ENCODE peak calls at places on chromosomes 7 and 10, in five cellular contexts. W is ascending aorta, O is mammary epithelial cell, G is left ventricle myocardium inferior, B is brain microvascular endothelial cell. X is an unnamed sample.
A peak's percentile ranks its signal among the peaks of the same experiment; 100 is the strongest.

GRCh38 chr10:49034925-49035324 is 80.4 kb downstream of the VSTM4 start:
- DNase-seq in W (no peak), O (no peak), G (no peak), B (no peak), X (no peak)

GRCh38 chr7:113320419-113320818 is 202.1 kb upstream of the SMIM30 start:
- DNase-seq in W (no peak), O (no peak), G (no peak), B (no peak), X (no peak)

GRCh38 chr7:45973725-45974532 is 52.9 kb upstream of the IGFBP3 start:
- DNase-seq in W (no peak), O (peak; percentile 55), G (no peak), B (no peak), X (peak; percentile 8)

GRCh38 chr7:105487559-105488218 is 34.4 kb downstream of the PUS7 start:
- DNase-seq in W (no peak), O (peak; percentile 41), G (no peak), B (peak; percentile 87), X (peak; percentile 32)

GRCh38 chr7:1729183-1729582 is 59.1 kb downstream of the ELFN1 start:
- DNase-seq in W (no peak), O (no peak), G (no peak), B (no peak), X (no peak)

GRCh38 chr10:131519723-131520122 is 208.2 kb upstream of the TCERG1L start:
- DNase-seq in W (no peak), O (no peak), G (no peak), B (no peak), X (no peak)

GRCh38 chr7:36684951-36685350 is 39.3 kb downstream of the AOAH start:
- DNase-seq in W (no peak), O (no peak), G (no peak), B (no peak), X (no peak)

GRCh38 chr7:55366461-55367138 is 1.5 kb downstream of the LANCL2 start:
- DNase-seq in W (no peak), O (no peak), G (no peak), B (no peak), X (no peak)

GRCh38 chr7:33705333-33705833 is 200.0 kb upstream of the BMPER start:
- DNase-seq in W (no peak), O (no peak), G (no peak), B (no peak), X (no peak)

GRCh38 chr7:100874577-100875355 is at the start of gene SRRT:
- DNase-seq in W (peak; percentile 88), O (peak; percentile 97), G (peak; percentile 99), B (peak; percentile 97), X (peak; percentile 99)
- TF ChIP-seq CTCF in W (peak; percentile 82), O (peak; percentile 39), G (peak; percentile 70), B (peak; percentile 41), X (no peak)

GRCh38 chr7:150368884-150369739 is 490 bp downstream of the REPIN1 start:
- DNase-seq in W (no peak), O (no peak), G (peak; percentile 71), B (peak; percentile 44), X (peak; percentile 64)

GRCh38 chr7:150367677-150368097 is 935 bp upstream of the REPIN1 start:
- DNase-seq in W (no peak), O (peak; percentile 72), G (no peak), B (no peak), X (no peak)

GRCh38 chr7:150365673-150366398 is 2.8 kb upstream of the REPIN1 start:
- DNase-seq in W (no peak), O (no peak), G (no peak), B (no peak), X (no peak)

GRCh38 chr7:150368098-150368883 is at the start of gene REPIN1:
- DNase-seq in W (peak; percentile 75), O (no peak), G (peak; percentile 95), B (peak; percentile 58), X (peak; percentile 90)

GRCh38 chr7:150367187-150367510 is 1.5 kb upstream of the REPIN1 start:
- DNase-seq in W (no peak), O (no peak), G (no peak), B (no peak), X (no peak)
- TF ChIP-seq CTCF in W (no peak), O (no peak), G (no peak), B (no peak), X (no peak)

GRCh38 chr7:157250605-157251228 is 86.1 kb upstream of the DNAJB6 start:
- DNase-seq in W (no peak), O (peak; percentile 51), G (no peak), B (peak; percentile 72), X (peak; percentile 65)

GRCh38 chr7:157248659-157249058 is 88.1 kb upstream of the DNAJB6 start:
- DNase-seq in W (no peak), O (no peak), G (no peak), B (no peak), X (no peak)

GRCh38 chr7:157255201-157255606 is 81.6 kb upstream of the DNAJB6 start:
- DNase-seq in W (no peak), O (no peak), G (no peak), B (no peak), X (no peak)

GRCh38 chr7:157253850-157254249 is 83.0 kb upstream of the DNAJB6 start:
- DNase-seq in W (no peak), O (no peak), G (peak; percentile 75), B (no peak), X (no peak)
- TF ChIP-seq CTCF in W (no peak), O (peak; percentile 40), G (peak; percentile 49), B (no peak), X (no peak)

GRCh38 chr7:84450802-84451201 is 256.2 kb upstream of the SEMA3A start:
- DNase-seq in W (no peak), O (no peak), G (no peak), B (no peak), X (no peak)

GRCh38 chr7:84455788-84456187 is 261.2 kb upstream of the SEMA3A start:
- DNase-seq in W (no peak), O (peak; percentile 1), G (no peak), B (no peak), X (no peak)

GRCh38 chr7:84452618-84453017 is 258.0 kb upstream of the SEMA3A start:
- DNase-seq in W (no peak), O (peak; percentile 1), G (no peak), B (no peak), X (no peak)

GRCh38 chr7:84454174-84454959 is 259.8 kb upstream of the SEMA3A start:
- DNase-seq in W (no peak), O (no peak), G (no peak), B (no peak), X (no peak)
- TF ChIP-seq CTCF in W (no peak), O (peak; percentile 31), G (no peak), B (no peak), X (no peak)

DNA sequence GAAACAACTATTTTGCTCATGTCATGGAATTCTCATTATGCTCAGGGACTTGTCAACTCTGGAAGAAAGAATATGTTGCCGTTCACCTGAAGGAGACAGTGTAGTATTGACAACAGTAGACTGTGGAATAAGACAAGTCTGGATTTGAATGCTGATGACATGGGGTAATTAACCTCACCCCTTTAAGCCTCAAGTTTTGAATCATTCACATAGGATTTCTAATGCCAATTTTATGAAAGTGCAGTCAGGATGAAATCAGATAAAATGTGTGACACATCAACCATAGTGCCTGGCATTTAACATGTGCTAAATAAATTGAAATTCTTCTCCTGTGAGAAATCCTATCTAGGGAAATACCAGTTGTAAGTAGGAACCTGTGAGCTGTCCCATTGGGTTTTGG is 305.8 kb downstream of the KIF20B start:
- DNase-seq in W (no peak), O (peak; percentile 98), G (no peak), B (no peak), X (no peak)
- TF ChIP-seq CTCF in W (no peak), O (peak; percentile 89), G (no peak), B (no peak), X (no peak)

GRCh38 chr7:73626814-73627213 is 2.5 kb upstream of the MLXIPL start:
- DNase-seq in W (no peak), O (peak; percentile 66), G (no peak), B (no peak), X (no peak)
- TF ChIP-seq CTCF in W (no peak), O (peak; percentile 44), G (no peak), B (peak; percentile 39), X (no peak)

GRCh38 chr10:8042864-8043568 is 11.5 kb upstream of the GATA3 start:
- DNase-seq in W (no peak), O (no peak), G (no peak), B (no peak), X (peak; percentile 15)

GRCh38 chr10:8044908-8045727 is 9.4 kb upstream of the GATA3 start:
- DNase-seq in W (no peak), O (peak; percentile 27), G (no peak), B (no peak), X (no peak)

GRCh38 chr10:8042032-8042863 is 12.2 kb upstream of the GATA3 start:
- DNase-seq in W (no peak), O (no peak), G (no peak), B (no peak), X (peak; percentile 24)

GRCh38 chr10:8044331-8044907 is 10.1 kb upstream of the GATA3 start:
- DNase-seq in W (no peak), O (no peak), G (no peak), B (no peak), X (no peak)

GRCh38 chr10:8043569-8044306 is 10.8 kb upstream of the GATA3 start:
- DNase-seq in W (no peak), O (no peak), G (no peak), B (no peak), X (no peak)
- TF ChIP-seq CTCF in W (no peak), O (no peak), G (no peak), B (peak; percentile 20), X (peak; percentile 34)

GRCh38 chr10:115830260-115830970 is 442.6 kb downstream of the GFRA1 start:
- DNase-seq in W (no peak), O (peak; percentile 15), G (no peak), B (no peak), X (no peak)

GRCh38 chr10:115827180-115827579 is 445.8 kb downstream of the GFRA1 start:
- DNase-seq in W (no peak), O (no peak), G (no peak), B (no peak), X (no peak)

GRCh38 chr10:115827650-115828049 is 445.4 kb downstream of the GFRA1 start:
- DNase-seq in W (no peak), O (no peak), G (no peak), B (no peak), X (no peak)

GRCh38 chr10:115831025-115831424 is 442.0 kb downstream of the GFRA1 start:
- DNase-seq in W (no peak), O (no peak), G (no peak), B (no peak), X (no peak)

GRCh38 chr10:115829501-115830215 is 443.3 kb downstream of the GFRA1 start:
- DNase-seq in W (no peak), O (peak; percentile 6), G (no peak), B (no peak), X (no peak)
- TF ChIP-seq CTCF in W (no peak), O (peak; percentile 34), G (peak; percentile 49), B (peak; percentile 28), X (no peak)